ENCODE peak calls at places on chromosomes 2 and 18, in ten cellular contexts. U is Panc1, O is epithelial cell of proximal tubule, V is GM12878, T is left ventricle myocardium inferior, H is heart right ventricle, L is fibroblast of mammary gland, X is cardiac muscle cell, C is tibial nerve, N is upper lobe of left lung. M is an unnamed sample.

GRCh38 chr18:74784791-74785190 is 187.1 kb downstream of the ZNF407 start:
- DNase-seq in U (no peak), O (no peak), V (no peak), T (no peak), H (no peak), L (no peak), X (no peak), C (no peak), N (no peak), M (no peak)

GRCh38 chr2:9138507-9139085 is 68.0 kb upstream of the ASAP2 start:
- DNase-seq in U (no peak), O (no peak), V (no peak), T (no peak), H (no peak), L (no peak), X (peak), C (no peak), N (no peak), M (no peak)

GRCh38 chr2:130846686-130847375 is 10.1 kb downstream of the ARHGEF4 start:
- DNase-seq in U (no peak), O (no peak), V (no peak), T (no peak), H (no peak), L (no peak), X (no peak), C (no peak), N (no peak), M (no peak)

GRCh38 chr2:102010767-102011351 is 19.1 kb downstream of the IL1R2 start:
- DNase-seq in U (no peak), O (no peak), V (no peak), T (no peak), H (no peak), L (no peak), X (no peak), C (no peak), N (no peak), M (no peak)

GRCh38 chr18:47531759-47532158 is 280.3 kb upstream of the SKOR2 start:
- DNase-seq in U (no peak), O (no peak), V (no peak), T (no peak), H (no peak), L (no peak), X (no peak), C (no peak), N (peak), M (no peak)

GRCh38 chr2:140786585-140786984 is 1344.2 kb downstream of the LRP1B start:
- DNase-seq in U (no peak), O (no peak), V (no peak), T (no peak), H (no peak), L (no peak), X (peak), C (no peak), N (no peak), M (no peak)

GRCh38 chr2:51219468-51219867 is 187.5 kb upstream of the NRXN1 start:
- DNase-seq in U (no peak), O (no peak), V (no peak), T (no peak), H (no peak), L (no peak), X (no peak), C (no peak), N (no peak), M (peak)

GRCh38 chr2:2542966-2543555 is 212.0 kb upstream of the MYT1L start:
- DNase-seq in U (no peak), O (no peak), V (no peak), T (no peak), H (no peak), L (no peak), X (no peak), C (no peak), N (no peak), M (no peak)

GRCh38 chr2:148209598-148209997 is 188.7 kb downstream of the MBD5 start:
- DNase-seq in U (no peak), O (no peak), V (no peak), T (no peak), H (no peak), L (no peak), X (no peak), C (no peak), N (no peak), M (no peak)

GRCh38 chr18:42053188-42053781 is 98.3 kb downstream of the PIK3C3 start:
- DNase-seq in U (no peak), O (no peak), V (peak), T (no peak), H (peak), L (peak), X (peak), C (no peak), N (no peak), M (peak)

GRCh38 chr2:178194600-178195389 is 483 bp downstream of the OSBPL6 start:
- DNase-seq in U (no peak), O (no peak), V (no peak), T (peak), H (peak), L (peak), X (peak), C (peak), N (peak), M (peak)

GRCh38 chr2:38613126-38613848 is 10.6 kb upstream of the HNRNPLL start:
- DNase-seq in U (no peak), O (no peak), V (no peak), T (no peak), H (no peak), L (peak), X (no peak), C (no peak), N (no peak), M (peak)

GRCh38 chr2:110790907-110791306 is 58.5 kb downstream of the ACOXL start:
- DNase-seq in U (no peak), O (no peak), V (no peak), T (no peak), H (no peak), L (no peak), X (no peak), C (no peak), N (no peak), M (no peak)

GRCh38 chr2:86037141-86037794 is 68.4 kb downstream of the POLR1A start:
- DNase-seq in U (no peak), O (peak), V (no peak), T (peak), H (peak), L (peak), X (no peak), C (peak), N (peak), M (peak)

GRCh38 chr2:71530246-71530986 is 77.1 kb downstream of the DYSF start:
- DNase-seq in U (no peak), O (no peak), V (no peak), T (no peak), H (no peak), L (peak), X (peak), C (no peak), N (no peak), M (peak)

GRCh38 chr18:5142131-5142530 is 54.9 kb downstream of the AKAIN1 start:
- DNase-seq in U (no peak), O (no peak), V (no peak), T (no peak), H (no peak), L (no peak), X (no peak), C (no peak), N (no peak), M (no peak)

GRCh38 chr2:63424329-63425078 is 163.8 kb downstream of the WDPCP start:
- DNase-seq in U (peak), O (peak), V (no peak), T (no peak), H (no peak), L (peak), X (no peak), C (no peak), N (peak), M (peak)

GRCh38 chr2:171610824-171611223 is 76.4 kb upstream of the DYNC1I2 start:
- DNase-seq in U (no peak), O (no peak), V (no peak), T (no peak), H (no peak), L (no peak), X (no peak), C (no peak), N (no peak), M (no peak)

GRCh38 chr2:124566518-124566970 is 541.5 kb downstream of the CNTNAP5 start:
- DNase-seq in U (no peak), O (no peak), V (no peak), T (no peak), H (no peak), L (no peak), X (no peak), C (no peak), N (no peak), M (no peak)

GRCh38 chr2:178345951-178346350 is 105.0 kb downstream of the PRKRA start:
- DNase-seq in U (no peak), O (no peak), V (no peak), T (no peak), H (no peak), L (peak), X (no peak), C (no peak), N (no peak), M (peak)

GRCh38 chr18:55925772-55926171 is 337.8 kb upstream of the TCF4 start:
- DNase-seq in U (no peak), O (no peak), V (no peak), T (no peak), H (no peak), L (peak), X (no peak), C (no peak), N (no peak), M (peak)

GRCh38 chr18:27750014-27750413 is 426.9 kb downstream of the CDH2 start:
- DNase-seq in U (no peak), O (peak), V (no peak), T (no peak), H (no peak), L (peak), X (peak), C (no peak), N (no peak), M (peak)

GRCh38 chr2:118190365-118190916 is 102.2 kb downstream of the INSIG2 start:
- DNase-seq in U (no peak), O (no peak), V (no peak), T (no peak), H (no peak), L (peak), X (no peak), C (no peak), N (no peak), M (no peak)

GRCh38 chr2:209613941-209614340 is 157.7 kb upstream of the UNC80 start:
- DNase-seq in U (no peak), O (no peak), V (no peak), T (no peak), H (no peak), L (no peak), X (no peak), C (no peak), N (no peak), M (no peak)

GRCh38 chr2:121010998-121011397 is 274.0 kb downstream of the TFCP2L1 start:
- DNase-seq in U (no peak), O (no peak), V (no peak), T (no peak), H (no peak), L (no peak), X (no peak), C (no peak), N (no peak), M (no peak)

GRCh38 chr2:205675861-205676516 is 6.3 kb upstream of the NRP2 start:
- DNase-seq in U (no peak), O (no peak), V (no peak), T (no peak), H (no peak), L (peak), X (peak), C (no peak), N (no peak), M (peak)

DNA sequence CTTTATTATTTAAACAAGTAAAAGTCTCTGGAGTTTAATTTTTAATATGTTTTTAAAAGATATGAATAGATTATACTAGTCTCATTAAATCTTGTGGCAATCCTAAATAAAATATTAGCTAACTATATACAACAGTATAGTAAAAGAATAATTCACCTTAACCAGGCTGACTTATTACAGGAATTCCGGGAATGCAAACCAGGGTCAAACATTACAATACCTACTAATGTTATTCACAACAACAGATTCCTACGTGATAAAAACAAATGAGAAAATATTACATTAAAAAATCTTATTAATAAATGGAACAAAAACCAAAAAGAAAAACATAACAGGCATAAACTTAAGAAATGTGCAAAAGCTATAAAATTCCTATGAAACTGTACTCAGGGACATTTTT is 20.4 kb downstream of the TTC21B start:
- DNase-seq in U (no peak), O (peak), V (no peak), T (no peak), H (no peak), L (no peak), X (no peak), C (no peak), N (no peak), M (no peak)
- H3K4me3 ChIP-seq in U (no peak), O (no peak), V (no peak), T (no peak), H (no peak), L (no peak), X (no peak), C (no peak), N (no peak), M (no peak)

DNA sequence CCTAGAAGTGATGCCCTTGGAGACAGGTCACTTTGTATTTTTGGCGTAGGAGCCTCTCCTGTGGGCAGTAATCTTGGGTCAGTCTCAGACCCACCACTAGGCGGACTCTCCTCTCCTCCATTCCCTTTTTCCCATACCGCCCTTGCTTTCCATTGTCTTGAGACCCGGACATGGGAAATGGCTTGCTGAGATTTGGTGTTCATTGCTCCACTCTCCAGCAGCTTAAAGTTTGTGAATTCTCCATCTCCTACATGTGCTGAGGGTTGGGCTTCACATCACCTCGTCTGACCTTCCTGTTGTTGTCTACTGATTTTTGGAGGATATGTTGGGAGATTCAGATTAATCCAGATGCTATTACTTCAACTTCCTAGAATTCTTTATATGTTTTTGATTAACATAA is 159.2 kb upstream of the RAB12 start:
- DNase-seq in U (no peak), O (no peak), V (no peak), T (no peak), H (no peak), L (peak), X (peak), C (no peak), N (no peak), M (no peak)
- TF ChIP-seq CTCF in U (peak), O (peak), V (peak), T (peak), H (peak), L (peak), X (peak), C (no peak), N (no peak), M (peak)

GRCh38 chr2:42795871-42796301 is 3.5 kb upstream of the HAAO start:
- DNase-seq in U (no peak), O (no peak), V (no peak), T (peak), H (no peak), L (peak), X (no peak), C (no peak), N (no peak), M (peak)

GRCh38 chr2:42794271-42795046 is 2.1 kb upstream of the HAAO start:
- DNase-seq in U (peak), O (no peak), V (no peak), T (no peak), H (no peak), L (peak), X (peak), C (no peak), N (no peak), M (peak)

GRCh38 chr2:42793314-42794270 is 1.2 kb upstream of the HAAO start:
- DNase-seq in U (no peak), O (no peak), V (no peak), T (peak), H (no peak), L (no peak), X (no peak), C (no peak), N (no peak), M (no peak)

GRCh38 chr2:42796427-42797248 is 4.3 kb upstream of the HAAO start:
- DNase-seq in U (no peak), O (no peak), V (peak), T (no peak), H (no peak), L (no peak), X (no peak), C (no peak), N (no peak), M (no peak)

DNA sequence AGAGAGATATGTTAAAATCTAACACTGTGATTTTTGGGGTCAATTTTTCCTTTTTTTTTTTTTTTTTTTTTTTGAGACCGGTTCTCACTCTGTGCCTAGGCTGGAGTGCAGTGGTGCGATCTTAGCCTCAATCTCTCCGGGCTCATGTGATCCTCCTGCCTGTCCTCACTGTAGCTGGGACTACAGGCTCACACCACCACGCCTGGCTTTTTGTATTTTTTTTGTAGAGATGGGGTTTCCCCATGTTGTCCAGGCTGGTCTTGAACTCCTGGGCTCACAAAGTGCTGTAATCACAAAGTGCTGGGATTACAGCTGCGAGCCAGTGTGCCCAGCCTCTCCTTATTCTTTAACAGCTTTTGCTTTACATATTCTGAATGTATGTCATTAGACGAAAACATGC is 2.9 kb upstream of the HAAO start:
- DNase-seq in U (no peak), O (no peak), V (no peak), T (no peak), H (no peak), L (no peak), X (no peak), C (no peak), N (no peak), M (no peak)
- H3K4me3 ChIP-seq in U (no peak), O (no peak), V (peak), T (no peak), H (no peak), L (no peak), X (no peak), C (no peak), N (no peak), M (no peak)

GRCh38 chr2:238716171-238716570 is 131.7 kb upstream of the TWIST2 start:
- DNase-seq in U (no peak), O (no peak), V (no peak), T (no peak), H (no peak), L (no peak), X (no peak), C (no peak), N (no peak), M (no peak)

GRCh38 chr2:238713234-238713832 is 134.6 kb upstream of the TWIST2 start:
- DNase-seq in U (no peak), O (no peak), V (no peak), T (no peak), H (no peak), L (no peak), X (no peak), C (no peak), N (no peak), M (no peak)

GRCh38 chr2:238712011-238712410 is 135.9 kb upstream of the TWIST2 start:
- DNase-seq in U (no peak), O (no peak), V (no peak), T (no peak), H (no peak), L (no peak), X (no peak), C (no peak), N (no peak), M (no peak)

GRCh38 chr2:238716585-238716984 is 131.3 kb upstream of the TWIST2 start:
- DNase-seq in U (no peak), O (no peak), V (no peak), T (no peak), H (no peak), L (no peak), X (no peak), C (no peak), N (no peak), M (no peak)

GRCh38 chr2:238714038-238714528 is 133.8 kb upstream of the TWIST2 start:
- DNase-seq in U (no peak), O (no peak), V (no peak), T (no peak), H (no peak), L (peak), X (no peak), C (no peak), N (no peak), M (no peak)
- TF ChIP-seq CTCF in U (no peak), O (no peak), V (no peak), T (no peak), H (no peak), L (peak), X (no peak), C (no peak), N (no peak), M (no peak)